ENCODE peak calls at places on chromosomes 7 and 10, in four cellular contexts. L is ovary, G is testis, P is GM12878. S is an unnamed sample.

GRCh38 chr7:16770657-16771329 is 17.2 kb downstream of the TSPAN13 start:
- DNase-seq in L (no peak), G (no peak), P (no peak), S (peak; percentile 12)

GRCh38 chr10:1109795-1110673 is 53.8 kb downstream of the WDR37 start:
- DNase-seq in L (peak; percentile 47), G (peak; percentile 65), P (peak; percentile 53), S (peak; percentile 21)

GRCh38 chr7:105806592-105807266 is 69.7 kb downstream of the ATXN7L1 start:
- DNase-seq in L (no peak), G (no peak), P (peak; percentile 68), S (peak; percentile 60)

GRCh38 chr10:607545-608196 is 81.8 kb downstream of the DIP2C start:
- DNase-seq in L (no peak), G (no peak), P (no peak), S (no peak)

GRCh38 chr10:130967161-130967560 is 344.4 kb downstream of the TCERG1L start:
- DNase-seq in L (no peak), G (no peak), P (no peak), S (no peak)

GRCh38 chr10:104123397-104123796 is 1.4 kb downstream of the SFR1 start:
- DNase-seq in L (no peak), G (no peak), P (no peak), S (no peak)

GRCh38 chr7:40839881-40840280 is 705.1 kb downstream of the SUGCT start:
- DNase-seq in L (no peak), G (no peak), P (no peak), S (no peak)

GRCh38 chr7:74092321-74092963 is 8.8 kb downstream of the LIMK1 start:
- DNase-seq in L (no peak), G (no peak), P (no peak), S (no peak)

GRCh38 chr7:104940023-104940710 is 73.8 kb upstream of the KMT2E start:
- DNase-seq in L (no peak), G (no peak), P (no peak), S (no peak)

GRCh38 chr7:88111136-88111748 is 108.6 kb downstream of the SRI start:
- DNase-seq in L (no peak), G (no peak), P (no peak), S (no peak)

GRCh38 chr7:2102375-2102723 is 130.4 kb downstream of the MAD1L1 start:
- DNase-seq in L (peak; percentile 28), G (no peak), P (no peak), S (no peak)
- H3K9me3 ChIP-seq in L (no peaks in the 10 kb centered on the region), G (no peaks in the 10 kb centered on the region), P (no peaks in the 10 kb centered on the region), S (no peaks in the 10 kb centered on the region)

GRCh38 chr10:50885097-50885859 is at the start of gene A1CF:
- DNase-seq in L (no peak), G (no peak), P (no peak), S (no peak)
- TF ChIP-seq POLR2A in L (no peak), G (no peak), P (no peak), S (no peak)

DNA sequence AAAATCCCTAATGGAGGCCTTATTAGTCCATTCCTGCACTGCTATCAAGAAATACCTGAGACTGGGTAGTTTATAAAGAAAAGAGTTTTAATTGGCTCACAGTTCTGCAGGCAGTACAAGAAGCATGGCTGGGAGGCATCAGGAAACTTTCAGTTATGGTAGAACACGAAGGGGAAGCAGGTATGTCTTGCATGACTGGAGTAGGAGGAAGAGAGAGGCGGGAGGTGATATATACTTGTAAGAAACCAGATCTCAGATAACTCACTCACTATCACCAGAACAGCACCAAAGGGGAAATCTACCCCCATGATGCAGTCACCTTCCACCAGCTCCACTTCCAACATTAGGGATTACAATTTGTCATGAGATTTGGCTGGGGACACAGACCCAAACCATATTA is 35.8 kb downstream of the GNAI1 start:
- DNase-seq in L (no peak), G (no peak), P (no peak), S (no peak)
- H3K9me3 ChIP-seq in L (no peaks in the 10 kb centered on the region), G (no peaks in the 10 kb centered on the region), P (no peaks in the 10 kb centered on the region), S (no peaks in the 10 kb centered on the region)

GRCh38 chr7:30284298-30285066 is at the start of gene ZNRF2:
- DNase-seq in L (peak; percentile 98), G (peak; percentile 99), P (peak; percentile 97), S (peak; percentile 100)
- TF ChIP-seq POLR2A in L (peak; percentile 70), G (no peak), P (peak; percentile 84), S (peak; percentile 53)

S was measured in thyroid gland.